ENCODE peak calls at places on chromosome 9, in seven cellular contexts. X, N, R, C, M, F and E are unnamed samples.

GRCh38 chr9:20320921-20321320 is 301.4 kb downstream of the MLLT3 start:
- DNase-seq in X (no peak), N (no peak), R (no peak), C (no peak), M (peak; percentile 74), F (no peak), E (no peak)

GRCh38 chr9:126147620-126148522 is 178.8 kb upstream of the MVB12B start:
- DNase-seq in X (no peak), N (no peak), R (no peak), C (no peak), M (no peak), F (no peak), E (no peak)

GRCh38 chr9:87392091-87392490 is 105.6 kb upstream of the DAPK1 start:
- DNase-seq in X (no peak), N (no peak), R (no peak), C (no peak), M (no peak), F (no peak), E (no peak)

GRCh38 chr9:91905958-91906585 is 44.0 kb downstream of the ROR2 start:
- DNase-seq in X (no peak), N (no peak), R (peak; percentile 24), C (peak; percentile 55), M (peak; percentile 19), F (no peak), E (peak; percentile 37)

GRCh38 chr9:121651295-121652036 is at the start of gene DAB2IP:
- DNase-seq in X (peak; percentile 44), N (no peak), R (peak; percentile 68), C (peak; percentile 22), M (no peak), F (peak; percentile 29), E (peak; percentile 53)

GRCh38 chr9:131872006-131872405 is 132.1 kb upstream of the RAPGEF1 start:
- DNase-seq in X (no peak), N (no peak), R (no peak), C (no peak), M (no peak), F (no peak), E (no peak)

GRCh38 chr9:16058131-16058549 is 505.3 kb downstream of the CCDC171 start:
- DNase-seq in X (no peak), N (peak; percentile 46), R (peak; percentile 0), C (peak; percentile 23), M (peak; percentile 34), F (no peak), E (no peak)

GRCh38 chr9:98288876-98289275 is 33.4 kb upstream of the TBC1D2 start:
- DNase-seq in X (no peak), N (no peak), R (no peak), C (no peak), M (no peak), F (no peak), E (no peak)

GRCh38 chr9:106953166-106953565 is 90.2 kb downstream of the ZNF462 start:
- DNase-seq in X (no peak), N (peak; percentile 62), R (no peak), C (no peak), M (peak; percentile 36), F (no peak), E (no peak)

GRCh38 chr9:120394058-120394669 is 185.8 kb downstream of the CDK5RAP2 start:
- DNase-seq in X (no peak), N (peak; percentile 90), R (peak; percentile 34), C (peak; percentile 50), M (peak; percentile 81), F (no peak), E (no peak)

GRCh38 chr9:69283003-69283402 is 42.0 kb upstream of the ENTREP1 start:
- DNase-seq in X (no peak), N (no peak), R (no peak), C (no peak), M (no peak), F (no peak), E (no peak)

GRCh38 chr9:74735761-74736160 is 152.0 kb downstream of the TRPM6 start:
- DNase-seq in X (no peak), N (no peak), R (no peak), C (no peak), M (no peak), F (no peak), E (no peak)

GRCh38 chr9:93575706-93576295 is 583 bp upstream of the PHF2 start:
- DNase-seq in X (no peak), N (peak; percentile 15), R (peak; percentile 48), C (peak; percentile 49), M (peak; percentile 57), F (no peak), E (peak; percentile 48)

GRCh38 chr9:89743576-89744254 is 138.9 kb downstream of the GADD45G start:
- DNase-seq in X (no peak), N (no peak), R (no peak), C (peak; percentile 66), M (no peak), F (no peak), E (no peak)

GRCh38 chr9:37798677-37799076 is 1.9 kb upstream of the DCAF10 start:
- DNase-seq in X (no peak), N (no peak), R (no peak), C (no peak), M (no peak), F (no peak), E (no peak)

GRCh38 chr9:78695521-78695920 is 398.6 kb downstream of the PSAT1 start:
- DNase-seq in X (no peak), N (no peak), R (no peak), C (no peak), M (no peak), F (no peak), E (no peak)

GRCh38 chr9:107711528-107711927 is 222.0 kb upstream of the KLF4 start:
- DNase-seq in X (no peak), N (peak; percentile 74), R (peak; percentile 92), C (no peak), M (peak; percentile 94), F (peak; percentile 12), E (no peak)

GRCh38 chr9:37511715-37512010 is 25.9 kb downstream of the POLR1E start:
- DNase-seq in X (no peak), N (no peak), R (no peak), C (no peak), M (no peak), F (no peak), E (no peak)

GRCh38 chr9:76866689-76867088 is 39.2 kb downstream of the PRUNE2 start:
- DNase-seq in X (no peak), N (peak; percentile 90), R (peak; percentile 12), C (no peak), M (peak; percentile 87), F (no peak), E (no peak)

GRCh38 chr9:33227013-33227398 is 13.0 kb upstream of the SPINK4 start:
- DNase-seq in X (no peak), N (no peak), R (no peak), C (no peak), M (no peak), F (no peak), E (peak; percentile 34)

GRCh38 chr9:98726735-98727134 is 18.0 kb upstream of the GABBR2 start:
- DNase-seq in X (no peak), N (peak; percentile 41), R (peak; percentile 61), C (no peak), M (no peak), F (no peak), E (peak; percentile 67)

GRCh38 chr9:81595887-81596558 is 93.3 kb downstream of the TLE1 start:
- DNase-seq in X (no peak), N (no peak), R (no peak), C (no peak), M (no peak), F (peak; percentile 34), E (no peak)

GRCh38 chr9:69035438-69036316 is at the start of gene FXN:
- DNase-seq in X (peak; percentile 68), N (peak; percentile 66), R (peak; percentile 86), C (peak; percentile 86), M (peak; percentile 91), F (peak; percentile 52), E (peak; percentile 57)

GRCh38 chr9:99057665-99058625 is 47.0 kb upstream of the TGFBR1 start:
- DNase-seq in X (no peak), N (peak; percentile 63), R (no peak), C (peak; percentile 77), M (no peak), F (no peak), E (peak; percentile 86)

GRCh38 chr9:8760000-8760767 is 960.6 kb upstream of the DMAC1 start:
- DNase-seq in X (no peak), N (no peak), R (no peak), C (no peak), M (no peak), F (no peak), E (no peak)

GRCh38 chr9:124652203-124652992 is 118.7 kb downstream of the NR6A1 start:
- DNase-seq in X (no peak), N (peak; percentile 98), R (no peak), C (no peak), M (peak; percentile 97), F (no peak), E (no peak)

GRCh38 chr9:135154050-135154570 is 66.6 kb downstream of the OLFM1 start:
- DNase-seq in X (no peak), N (no peak), R (no peak), C (no peak), M (no peak), F (no peak), E (no peak)

GRCh38 chr9:95504053-95504963 is 12.5 kb downstream of the PTCH1 start:
- DNase-seq in X (no peak), N (no peak), R (peak; percentile 33), C (no peak), M (peak; percentile 53), F (no peak), E (no peak)

GRCh38 chr9:111456536-111456935 is 27.6 kb downstream of the ECPAS start:
- DNase-seq in X (no peak), N (no peak), R (peak; percentile 36), C (no peak), M (no peak), F (no peak), E (no peak)

GRCh38 chr9:32431940-32432555 is 47.6 kb downstream of the ACO1 start:
- DNase-seq in X (no peak), N (peak; percentile 42), R (peak; percentile 41), C (peak; percentile 21), M (peak; percentile 31), F (peak; percentile 28), E (peak; percentile 8)

GRCh38 chr9:89603629-89604462 is 966 bp upstream of the GADD45G start:
- DNase-seq in X (peak; percentile 67), N (no peak), R (peak; percentile 89), C (peak; percentile 49), M (peak; percentile 25), F (peak; percentile 88), E (peak; percentile 68)

GRCh38 chr9:127452481-127453092 is 1.3 kb downstream of the LRSAM1 start:
- DNase-seq in X (no peak), N (peak; percentile 42), R (peak; percentile 49), C (no peak), M (no peak), F (no peak), E (peak; percentile 20)